ENCODE peak calls at places on chromosomes 1 and 21, in five cellular contexts. I is neuronal stem cell, N is H9, G is H1, P is trophoblast cell. R is an unnamed sample.

GRCh38 chr1:186965847-186966246 is 137.1 kb downstream of the PLA2G4A start:
- DNase-seq in I (no peak), N (no peak), G (no peak), P (no peak), R (no peak)

GRCh38 chr1:204529371-204529895 is 13.2 kb downstream of the MDM4 start:
- DNase-seq in I (no peak), N (no peak), G (no peak), P (no peak), R (no peak)

GRCh38 chr1:4109626-4109940 is 209.5 kb upstream of the C1orf174 start:
- DNase-seq in I (no peak), N (no peak), G (no peak), P (no peak), R (no peak)

GRCh38 chr1:111516008-111516535 is 12.6 kb upstream of the ADORA3 start:
- DNase-seq in I (no peak), N (peak; percentile 75), G (peak; percentile 17), P (no peak), R (no peak)

GRCh38 chr1:161131721-161132409 is 602 bp downstream of the DEDD start:
- DNase-seq in I (no peak), N (no peak), G (no peak), P (no peak), R (peak; percentile 66)

GRCh38 chr1:10607228-10607627 is 132.5 kb downstream of the PEX14 start:
- DNase-seq in I (no peak), N (no peak), G (no peak), P (no peak), R (peak; percentile 8)

GRCh38 chr1:10561955-10562354 is 87.2 kb downstream of the PEX14 start:
- DNase-seq in I (no peak), N (no peak), G (no peak), P (no peak), R (no peak)

GRCh38 chr21:27581168-27581567 is 614.3 kb upstream of the ADAMTS5 start:
- DNase-seq in I (no peak), N (no peak), G (no peak), P (peak; percentile 19), R (no peak)

GRCh38 chr1:198088360-198089071 is 68.3 kb upstream of the NEK7 start:
- DNase-seq in I (peak; percentile 9), N (no peak), G (no peak), P (peak; percentile 67), R (peak; percentile 60)

GRCh38 chr1:183150445-183150844 is 35.6 kb upstream of the LAMC2 start:
- DNase-seq in I (no peak), N (no peak), G (no peak), P (no peak), R (no peak)
- H2BK12ac ChIP-seq in I (no peak overlapping the region), N (no peak overlapping the region), G (no peak overlapping the region), P (no peak overlapping the region), R (no peak overlapping the region)

GRCh38 chr1:155979525-155980343 is 1.4 kb upstream of the ARHGEF2 start:
- DNase-seq in I (no peak), N (no peak), G (no peak), P (peak; percentile 40), R (no peak)

GRCh38 chr1:155978325-155978972 is at the start of gene ARHGEF2:
- DNase-seq in I (peak; percentile 85), N (peak; percentile 94), G (peak; percentile 78), P (peak; percentile 68), R (peak; percentile 65)

GRCh38 chr1:155976913-155977606 is 1.3 kb downstream of the ARHGEF2 start:
- DNase-seq in I (no peak), N (peak; percentile 43), G (no peak), P (no peak), R (no peak)

GRCh38 chr1:155977607-155978324 is 581 bp downstream of the ARHGEF2 start:
- DNase-seq in I (no peak), N (peak; percentile 45), G (no peak), P (peak; percentile 42), R (peak; percentile 38)

GRCh38 chr1:155978973-155979429 is 654 bp upstream of the ARHGEF2 start:
- DNase-seq in I (no peak), N (no peak), G (no peak), P (peak; percentile 43), R (peak; percentile 61)
- H2BK12ac ChIP-seq in I (no peak overlapping the region), N (no peak overlapping the region), G (peak overlapping the region; percentile 68), P (peak overlapping the region; percentile 81), R (peak overlapping the region; percentile 33)

GRCh38 chr21:35599164-35599563 is 461.2 kb downstream of the SETD4 start:
- DNase-seq in I (no peak), N (no peak), G (no peak), P (no peak), R (no peak)
- H2BK12ac ChIP-seq in I (no peak overlapping the region), N (no peak overlapping the region), G (no peak overlapping the region), P (no peak overlapping the region), R (no peak overlapping the region)

DNA sequence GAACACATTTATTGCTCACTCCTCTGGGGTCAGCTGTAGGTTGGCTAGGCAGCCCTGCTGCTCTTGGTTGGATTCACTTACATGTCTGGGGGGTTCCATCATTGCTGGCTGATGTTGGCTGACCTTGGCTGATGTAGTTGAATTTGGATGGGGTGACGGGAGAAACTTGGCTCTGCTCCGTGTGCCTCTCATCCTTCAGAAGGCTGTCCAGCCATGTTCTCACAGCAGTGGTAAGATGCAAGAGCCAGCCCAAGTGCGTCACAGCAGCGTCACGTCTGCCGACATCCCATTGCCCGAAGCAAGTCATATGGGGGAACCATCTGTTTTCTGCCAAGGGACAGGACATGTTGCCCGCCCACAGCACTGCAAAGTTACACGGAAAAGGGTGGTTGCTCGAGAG is 613.5 kb downstream of the MATN1 start:
- DNase-seq in I (no peak), N (no peak), G (no peak), P (no peak), R (no peak)
- H2BK12ac ChIP-seq in I (no peak overlapping the region), N (no peak overlapping the region), G (no peak overlapping the region), P (no peak overlapping the region), R (no peak overlapping the region)

R was measured in mesenchymal stem cell.